ENCODE peak calls at places on chromosome 13, in four cellular contexts. One of them, this sample, is unnamed.

GRCh38 chr13:80509264-80509663 is 168.3 kb upstream of the SPRY2 start:
- DNase-seq in retinal pigment epithelial cell: no peak
- DNase-seq in GM23248: no peak
- DNase-seq in AG04450: no peak
- DNase-seq in this sample: no peak

GRCh38 chr13:70183041-70183440 is 74.8 kb upstream of the KLHL1 start:
- DNase-seq in retinal pigment epithelial cell: peak; percentile 53
- DNase-seq in GM23248: no peak
- DNase-seq in AG04450: no peak
- DNase-seq in this sample: peak; percentile 91

GRCh38 chr13:111158136-111158805 is 43.2 kb downstream of the ARHGEF7 start:
- DNase-seq in AG04450: no peak
- DNase-seq in GM23248: peak; percentile 19
- DNase-seq in retinal pigment epithelial cell: no peak
- DNase-seq in this sample: no peak

GRCh38 chr13:40171566-40171965 is 494.9 kb downstream of the FOXO1 start:
- DNase-seq in AG04450: no peak
- DNase-seq in GM23248: no peak
- DNase-seq in retinal pigment epithelial cell: no peak
- DNase-seq in this sample: no peak

GRCh38 chr13:113788413-113789135 is 29.5 kb downstream of the TMEM255B start:
- DNase-seq in AG04450: no peak
- DNase-seq in retinal pigment epithelial cell: no peak
- DNase-seq in GM23248: no peak
- DNase-seq in this sample: no peak

GRCh38 chr13:51663980-51664957 is 80.0 kb downstream of the WDFY2 start:
- DNase-seq in AG04450: no peak
- DNase-seq in retinal pigment epithelial cell: no peak
- DNase-seq in GM23248: no peak
- DNase-seq in this sample: no peak

GRCh38 chr13:76043882-76044281 is 407.8 kb downstream of the LMO7 start:
- DNase-seq in retinal pigment epithelial cell: no peak
- DNase-seq in GM23248: no peak
- DNase-seq in AG04450: no peak
- DNase-seq in this sample: no peak

GRCh38 chr13:26202365-26202972 is 19.6 kb downstream of the RNF6 start:
- DNase-seq in AG04450: no peak
- DNase-seq in GM23248: peak; percentile 57
- DNase-seq in retinal pigment epithelial cell: no peak
- DNase-seq in this sample: no peak

GRCh38 chr13:24539500-24540165 is 27.1 kb upstream of the PARP4 start:
- DNase-seq in retinal pigment epithelial cell: no peak
- DNase-seq in AG04450: no peak
- DNase-seq in GM23248: no peak
- DNase-seq in this sample: no peak

GRCh38 chr13:108352599-108352998 is 83.1 kb downstream of the TNFSF13B start:
- DNase-seq in retinal pigment epithelial cell: no peak
- DNase-seq in AG04450: no peak
- DNase-seq in GM23248: no peak
- DNase-seq in this sample: no peak

GRCh38 chr13:35478384-35479222 is 2.1 kb upstream of the MAB21L1 start:
- DNase-seq in retinal pigment epithelial cell: no peak
- DNase-seq in GM23248: no peak
- DNase-seq in AG04450: no peak
- DNase-seq in this sample: no peak

GRCh38 chr13:66222127-66222526 is 1008.0 kb downstream of the PCDH9 start:
- DNase-seq in retinal pigment epithelial cell: no peak
- DNase-seq in AG04450: no peak
- DNase-seq in GM23248: no peak
- DNase-seq in this sample: no peak

GRCh38 chr13:113397606-113398425 is 33.9 kb upstream of the GRTP1 start:
- DNase-seq in AG04450: no peak
- DNase-seq in retinal pigment epithelial cell: no peak
- DNase-seq in GM23248: no peak
- DNase-seq in this sample: no peak

GRCh38 chr13:101452519-101453485 is at the start of gene ITGBL1:
- DNase-seq in AG04450: no peak
- DNase-seq in retinal pigment epithelial cell: no peak
- DNase-seq in GM23248: peak; percentile 76
- DNase-seq in this sample: no peak

GRCh38 chr13:24276310-24276709 is 33.1 kb upstream of the C1QTNF9 start:
- DNase-seq in retinal pigment epithelial cell: no peak
- DNase-seq in GM23248: no peak
- DNase-seq in AG04450: no peak
- DNase-seq in this sample: no peak

GRCh38 chr13:112892759-112893569 is 76.0 kb upstream of the MCF2L start:
- DNase-seq in retinal pigment epithelial cell: no peak
- DNase-seq in AG04450: no peak
- DNase-seq in GM23248: no peak
- DNase-seq in this sample: no peak

GRCh38 chr13:50124536-50125305 is 109.5 kb downstream of the KCNRG start:
- DNase-seq in AG04450: no peak
- DNase-seq in GM23248: peak; percentile 74
- DNase-seq in retinal pigment epithelial cell: peak; percentile 22
- DNase-seq in this sample: no peak

GRCh38 chr13:48564046-48564445 is 31.2 kb upstream of the RCBTB2 start:
- DNase-seq in GM23248: no peak
- DNase-seq in retinal pigment epithelial cell: no peak
- DNase-seq in AG04450: no peak
- DNase-seq in this sample: no peak

DNA sequence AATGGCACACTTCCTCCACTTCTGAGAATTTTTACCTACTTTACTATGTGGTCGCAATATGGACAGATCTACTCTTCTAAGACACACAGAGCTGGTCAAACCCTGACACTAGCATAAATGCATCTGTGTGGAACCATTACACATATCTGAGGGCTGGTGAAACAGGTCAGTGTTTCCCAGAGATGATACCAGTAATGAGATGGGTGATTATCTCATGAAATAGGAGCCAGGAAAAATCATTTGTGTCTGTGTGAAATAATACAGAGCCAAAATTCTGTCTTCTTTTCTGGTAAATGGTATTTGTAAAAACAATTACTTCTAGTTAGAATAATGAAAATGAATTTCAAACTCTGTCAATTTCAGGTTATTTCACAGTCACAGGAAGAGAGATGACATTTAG is 71.6 kb upstream of the FARP1 start:
- DNase-seq in retinal pigment epithelial cell: no peak
- DNase-seq in GM23248: no peak
- DNase-seq in AG04450: no peak
- DNase-seq in this sample: no peak
- H3K4me3 ChIP-seq in retinal pigment epithelial cell: no peak overlapping the region
- H3K4me3 ChIP-seq in GM23248: no peak overlapping the region
- H3K4me3 ChIP-seq in AG04450: no peak overlapping the region
- H3K4me3 ChIP-seq in this sample: no peak overlapping the region

DNA sequence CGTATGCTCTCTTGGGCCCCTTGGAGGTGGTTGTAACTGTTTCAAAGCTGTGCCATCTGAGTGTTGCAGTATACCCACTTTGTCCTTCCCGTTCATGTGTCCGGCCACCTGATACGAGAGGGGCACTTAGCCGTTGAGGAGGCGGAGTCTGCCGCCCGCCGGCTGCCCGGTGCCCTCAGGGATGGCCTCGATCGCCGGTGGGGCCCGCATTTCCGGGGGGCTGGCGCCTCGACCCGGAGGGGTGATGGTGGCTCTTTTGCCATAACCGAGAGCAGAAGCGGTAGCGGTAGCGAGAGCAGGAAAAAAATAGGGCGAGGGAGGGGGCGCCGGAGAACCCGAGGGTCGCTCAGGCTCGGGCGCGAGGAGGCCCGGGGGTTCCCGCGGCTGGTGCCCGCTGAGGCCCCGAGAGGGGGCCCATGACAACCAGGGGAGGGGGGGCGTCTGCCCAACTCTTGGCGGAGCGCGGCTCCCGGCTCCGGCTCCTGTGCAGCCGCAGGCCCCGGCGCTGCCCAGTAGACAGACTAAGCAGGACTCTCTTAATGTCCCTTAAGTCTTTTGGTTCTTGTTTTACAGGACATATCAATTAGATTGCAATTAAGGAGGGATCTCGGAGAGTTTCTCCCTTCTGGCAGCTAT is 342.7 kb upstream of the SGCG start:
- DNase-seq in GM23248: no peak
- DNase-seq in AG04450: no peak
- DNase-seq in retinal pigment epithelial cell: no peak
- DNase-seq in this sample: no peak
- H3K4me3 ChIP-seq in GM23248: no peak overlapping the region
- H3K4me3 ChIP-seq in AG04450: no peak overlapping the region
- H3K4me3 ChIP-seq in retinal pigment epithelial cell: peak overlapping the region; percentile 47
- H3K4me3 ChIP-seq in this sample: peak overlapping the region; percentile 33

DNA sequence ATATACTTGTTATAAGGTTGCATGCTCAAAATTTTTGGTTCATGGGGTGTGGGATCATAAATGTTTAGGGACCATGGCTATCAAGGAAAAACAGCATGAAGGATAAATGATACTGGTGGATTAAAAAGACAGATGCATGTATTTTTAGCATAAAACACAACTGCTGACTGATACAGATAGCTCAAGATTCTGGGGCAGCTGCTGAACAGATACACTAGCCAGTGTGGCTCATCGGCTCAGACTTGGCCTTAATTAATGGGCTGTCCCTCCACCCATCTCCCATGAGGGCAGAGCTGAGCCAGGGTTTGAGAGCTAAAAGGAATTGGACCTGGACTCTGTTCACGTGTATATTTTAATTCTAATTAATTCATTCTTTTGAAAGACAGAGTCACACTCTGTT is 11.5 kb downstream of the ALOX5AP start:
- DNase-seq in AG04450: no peak
- DNase-seq in GM23248: no peak
- DNase-seq in retinal pigment epithelial cell: no peak
- DNase-seq in this sample: no peak
- H3K4me3 ChIP-seq in AG04450: no peak overlapping the region
- H3K4me3 ChIP-seq in GM23248: no peak overlapping the region
- H3K4me3 ChIP-seq in retinal pigment epithelial cell: no peak overlapping the region
- H3K4me3 ChIP-seq in this sample: no peak overlapping the region

GRCh38 chr13:19622189-19622588 is 11.3 kb upstream of the MPHOSPH8 start:
- DNase-seq in GM23248: no peak
- DNase-seq in AG04450: no peak
- DNase-seq in retinal pigment epithelial cell: no peak
- DNase-seq in this sample: no peak
- H3K4me3 ChIP-seq in GM23248: no peak overlapping the region
- H3K4me3 ChIP-seq in AG04450: no peak overlapping the region
- H3K4me3 ChIP-seq in retinal pigment epithelial cell: no peak overlapping the region
- H3K4me3 ChIP-seq in this sample: no peak overlapping the region

GRCh38 chr13:28531956-28532225 is 37.0 kb upstream of the FLT1 start:
- DNase-seq in retinal pigment epithelial cell: no peak
- DNase-seq in GM23248: no peak
- DNase-seq in AG04450: no peak
- DNase-seq in this sample: no peak
- H3K4me3 ChIP-seq in retinal pigment epithelial cell: no peak overlapping the region
- H3K4me3 ChIP-seq in GM23248: peak overlapping the region; percentile 68
- H3K4me3 ChIP-seq in AG04450: peak overlapping the region; percentile 58
- H3K4me3 ChIP-seq in this sample: peak overlapping the region; percentile 44

GRCh38 chr13:33015275-33015674 is 948 bp upstream of the KL start:
- DNase-seq in GM23248: no peak
- DNase-seq in AG04450: no peak
- DNase-seq in retinal pigment epithelial cell: no peak
- DNase-seq in this sample: no peak

GRCh38 chr13:33016414-33017409 is at the start of gene KL:
- DNase-seq in AG04450: no peak
- DNase-seq in GM23248: peak; percentile 34
- DNase-seq in retinal pigment epithelial cell: no peak
- DNase-seq in this sample: no peak

GRCh38 chr13:33017410-33017929 is 1.2 kb downstream of the KL start:
- DNase-seq in GM23248: peak; percentile 38
- DNase-seq in retinal pigment epithelial cell: peak; percentile 89
- DNase-seq in AG04450: no peak
- DNase-seq in this sample: peak; percentile 92

GRCh38 chr13:33014291-33014690 is 1.9 kb upstream of the KL start:
- DNase-seq in GM23248: no peak
- DNase-seq in AG04450: no peak
- DNase-seq in retinal pigment epithelial cell: no peak
- DNase-seq in this sample: no peak

DNA sequence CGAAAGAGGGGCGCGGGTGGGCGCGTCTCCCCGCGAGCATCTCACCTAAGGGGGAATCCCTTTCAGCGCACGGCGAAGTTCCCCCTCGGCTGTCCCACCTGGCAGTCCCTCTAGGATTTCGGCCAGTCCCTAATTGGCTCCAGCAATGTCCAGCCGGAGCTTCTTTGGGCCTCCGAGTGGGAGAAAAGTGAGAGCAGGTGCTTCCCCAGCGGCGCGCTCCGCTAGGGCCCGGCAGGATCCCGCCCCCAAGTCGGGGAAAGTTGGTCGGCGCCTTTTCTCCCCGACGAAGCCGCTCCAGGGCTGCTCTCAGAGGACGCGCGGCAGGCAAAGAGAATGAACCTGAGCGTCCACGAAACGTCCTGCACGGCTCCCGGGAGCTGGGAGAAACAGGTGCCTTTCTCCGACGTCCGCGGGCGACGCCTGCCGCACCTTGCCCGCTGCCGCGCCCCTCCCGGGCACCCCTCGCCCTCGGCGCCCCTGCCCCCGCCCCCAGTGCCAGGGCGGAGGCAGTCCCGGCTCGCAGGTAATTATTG is 366 bp upstream of the KL start:
- DNase-seq in retinal pigment epithelial cell: no peak
- DNase-seq in AG04450: no peak
- DNase-seq in GM23248: peak; percentile 8
- DNase-seq in this sample: no peak
- H3K4me3 ChIP-seq in retinal pigment epithelial cell: no peak overlapping the region
- H3K4me3 ChIP-seq in AG04450: no peak overlapping the region
- H3K4me3 ChIP-seq in GM23248: no peak overlapping the region
- H3K4me3 ChIP-seq in this sample: peak overlapping the region; percentile 55

GRCh38 chr13:44919103-44919804 is 70.0 kb downstream of the NUFIP1 start:
- DNase-seq in AG04450: no peak
- DNase-seq in GM23248: no peak
- DNase-seq in retinal pigment epithelial cell: no peak
- DNase-seq in this sample: no peak
- H3K4me3 ChIP-seq in AG04450: peak overlapping the region; percentile 66
- H3K4me3 ChIP-seq in GM23248: peak overlapping the region; percentile 79
- H3K4me3 ChIP-seq in retinal pigment epithelial cell: no peak overlapping the region
- H3K4me3 ChIP-seq in this sample: peak overlapping the region; percentile 62

GRCh38 chr13:109782066-109782822 is 4.1 kb downstream of the IRS2 start:
- DNase-seq in AG04450: no peak
- DNase-seq in GM23248: peak; percentile 30
- DNase-seq in retinal pigment epithelial cell: no peak
- DNase-seq in this sample: no peak
- H3K4me3 ChIP-seq in AG04450: no peak overlapping the region
- H3K4me3 ChIP-seq in GM23248: peak overlapping the region; percentile 84
- H3K4me3 ChIP-seq in retinal pigment epithelial cell: peak overlapping the region; percentile 76
- H3K4me3 ChIP-seq in this sample: peak overlapping the region; percentile 63